ENCODE peak calls at places on chromosomes 16 and 17, in eight cellular contexts. S is activated CD4-positive, CD25-positive, alpha-beta regulatory T cell; B is Right ventricle myocardium superior; C is EL; T is AG09309; Q is tibial nerve; D is fibroblast of the aortic adventitia; O is activated CD8-positive, alpha-beta memory T cell treated with anti-CD3 and anti-CD28 coated beads for 48 hours. P is an unnamed sample.

GRCh38 chr16:72501739-72502653 is 330.0 kb upstream of the PMFBP1 start:
- DNase-seq in S (no peak), B (peak), C (peak), T (peak), Q (peak), D (peak), O (no peak), P (no peak)

GRCh38 chr16:62201911-62202310 is 165.7 kb upstream of the CDH8 start:
- DNase-seq in S (no peak), B (no peak), C (no peak), T (no peak), Q (no peak), D (no peak), O (no peak), P (no peak)

GRCh38 chr17:75589919-75590303 is 2.3 kb downstream of the MYO15B start:
- DNase-seq in S (no peak), B (no peak), C (no peak), T (no peak), Q (no peak), D (no peak), O (no peak), P (peak)

GRCh38 chr17:79072544-79072943 is 2.1 kb upstream of the ENGASE start:
- DNase-seq in S (no peak), B (no peak), C (no peak), T (no peak), Q (no peak), D (no peak), O (no peak), P (peak)

GRCh38 chr16:82728901-82729300 is 102.1 kb downstream of the CDH13 start:
- DNase-seq in S (no peak), B (no peak), C (no peak), T (no peak), Q (no peak), D (no peak), O (no peak), P (no peak)

GRCh38 chr16:85935957-85936760 is 37.2 kb downstream of the IRF8 start:
- DNase-seq in S (peak), B (no peak), C (no peak), T (no peak), Q (no peak), D (no peak), O (peak), P (no peak)

GRCh38 chr16:27204232-27204915 is 1.0 kb downstream of the KDM8 start:
- DNase-seq in S (no peak), B (no peak), C (no peak), T (no peak), Q (no peak), D (no peak), O (no peak), P (peak)

GRCh38 chr17:9805769-9806168 is 14.4 kb upstream of the DHRS7C start:
- DNase-seq in S (no peak), B (no peak), C (no peak), T (no peak), Q (no peak), D (no peak), O (no peak), P (no peak)

GRCh38 chr17:41452276-41452675 is 11.5 kb upstream of the KRT38 start:
- DNase-seq in S (no peak), B (no peak), C (no peak), T (no peak), Q (no peak), D (no peak), O (no peak), P (no peak)

GRCh38 chr16:57667526-57668258 is 414 bp upstream of the ADGRG3 start:
- DNase-seq in S (no peak), B (peak), C (peak), T (no peak), Q (no peak), D (no peak), O (no peak), P (no peak)

GRCh38 chr16:22008215-22009142 is 568 bp downstream of the MOSMO start:
- DNase-seq in S (peak), B (peak), C (peak), T (no peak), Q (no peak), D (no peak), O (no peak), P (no peak)

GRCh38 chr16:57976331-57976796 is 5.4 kb upstream of the CNGB1 start:
- DNase-seq in S (no peak), B (no peak), C (no peak), T (no peak), Q (no peak), D (peak), O (no peak), P (peak)

P was measured in aorta.